ENCODE peak calls at places on chromosomes 2 and 18, in eight cellular contexts. G, H, X, E, Y, F, P and Z are unnamed samples. For H3K9me3, the result is how much of the 10 kb centered on the place peaks cover.

GRCh38 chr2:8461341-8461740 is 220.5 kb upstream of the ID2 start:
- DNase-seq in X (no peak), F (no peak), H (no peak), P (no peak), Y (no peak), G (no peak), E (no peak), Z (no peak)

GRCh38 chr2:20371656-20372055 is 21.0 kb upstream of the PUM2 start:
- DNase-seq in Y (no peak), E (no peak), P (no peak), F (no peak), H (no peak), X (no peak), G (no peak), Z (no peak)

GRCh38 chr2:3172265-3172935 is 205.2 kb downstream of the EIPR1 start:
- DNase-seq in E (no peak), F (no peak), H (peak), G (no peak), Y (no peak), P (no peak), X (peak), Z (no peak)

GRCh38 chr2:25207078-25207545 is 38.7 kb upstream of the POMC start:
- DNase-seq in G (peak), P (no peak), Y (no peak), X (no peak), E (no peak), H (no peak), F (no peak), Z (no peak)

GRCh38 chr2:156405586-156405985 is 30.6 kb upstream of the GPD2 start:
- DNase-seq in X (peak), Y (no peak), G (no peak), H (peak), E (no peak), F (no peak), P (peak), Z (no peak)

GRCh38 chr2:55718165-55719008 is 24.7 kb upstream of the PNPT1 start:
- DNase-seq in X (no peak), Y (no peak), G (peak), E (no peak), F (peak), P (peak), H (peak), Z (peak)

GRCh38 chr2:97726311-97727064 is 13.1 kb downstream of the ZAP70 start:
- DNase-seq in P (no peak), X (peak), Y (no peak), E (no peak), H (no peak), F (no peak), G (no peak), Z (no peak)

GRCh38 chr18:8314123-8314522 is 295.1 kb upstream of the RAB12 start:
- DNase-seq in E (no peak), P (no peak), F (no peak), G (no peak), H (no peak), Y (no peak), X (no peak), Z (no peak)

GRCh38 chr18:49631146-49631866 is 69.4 kb downstream of the LIPG start:
- DNase-seq in P (no peak), E (no peak), F (no peak), Y (no peak), X (peak), H (no peak), G (no peak), Z (no peak)

GRCh38 chr2:237888389-237888788 is 29.0 kb downstream of the RAMP1 start:
- DNase-seq in H (no peak), E (no peak), G (no peak), Y (no peak), X (no peak), P (no peak), F (no peak), Z (no peak)

GRCh38 chr2:65392609-65393008 is 39.8 kb downstream of the SPRED2 start:
- DNase-seq in P (no peak), Y (no peak), X (no peak), H (no peak), G (no peak), F (no peak), E (no peak), Z (no peak)

GRCh38 chr2:210517169-210517693 is 39.2 kb upstream of the CPS1 start:
- DNase-seq in H (no peak), G (no peak), X (no peak), Y (no peak), E (no peak), F (peak), P (no peak), Z (no peak)

GRCh38 chr2:119116411-119117295 is 41.9 kb downstream of the C1QL2 start:
- DNase-seq in Y (no peak), G (no peak), E (no peak), P (no peak), F (no peak), H (no peak), X (no peak), Z (no peak)

GRCh38 chr2:18589354-18589753 is at the start of gene NT5C1B:
- DNase-seq in Y (no peak), X (no peak), P (no peak), G (no peak), F (no peak), E (no peak), H (no peak), Z (no peak)

DNA sequence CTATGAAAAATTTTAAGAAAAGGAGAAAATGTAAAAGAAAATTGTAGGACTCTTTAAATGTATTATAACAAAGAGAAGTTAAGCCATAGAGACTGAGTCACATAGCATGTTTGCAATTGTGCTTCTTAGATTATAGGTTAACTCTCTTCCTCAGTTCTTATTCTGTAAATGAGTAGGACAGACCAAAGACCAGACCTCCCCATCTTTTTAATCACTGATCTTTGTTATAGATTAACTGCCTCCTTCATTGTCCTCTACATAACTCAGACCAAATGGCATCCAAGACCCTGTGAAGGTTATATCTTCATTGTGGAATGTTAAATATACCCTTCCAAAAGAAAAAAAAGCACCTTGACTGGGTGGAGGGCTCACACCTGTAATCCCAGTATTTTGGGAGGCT is 316.9 kb upstream of the LRRTM4 start:
- DNase-seq in Y (no peak), X (no peak), G (no peak), H (no peak), E (no peak), P (no peak), F (no peak), Z (no peak)
- H3K9me3 ChIP-seq in Y (under half), X (under half), G (under half), H (under half), E (under half), P (under half), F (under half), Z (under half)

GRCh38 chr18:79900610-79901570 is 50.6 kb downstream of the SLC66A2 start:
- DNase-seq in P (no peak), X (peak), Y (peak), G (no peak), H (no peak), F (no peak), E (no peak), Z (no peak)
- H3K9me3 ChIP-seq in P (under half), X (under half), Y (under half), G (under half), H (under half), F (under half), E (under half), Z (half or more)

DNA sequence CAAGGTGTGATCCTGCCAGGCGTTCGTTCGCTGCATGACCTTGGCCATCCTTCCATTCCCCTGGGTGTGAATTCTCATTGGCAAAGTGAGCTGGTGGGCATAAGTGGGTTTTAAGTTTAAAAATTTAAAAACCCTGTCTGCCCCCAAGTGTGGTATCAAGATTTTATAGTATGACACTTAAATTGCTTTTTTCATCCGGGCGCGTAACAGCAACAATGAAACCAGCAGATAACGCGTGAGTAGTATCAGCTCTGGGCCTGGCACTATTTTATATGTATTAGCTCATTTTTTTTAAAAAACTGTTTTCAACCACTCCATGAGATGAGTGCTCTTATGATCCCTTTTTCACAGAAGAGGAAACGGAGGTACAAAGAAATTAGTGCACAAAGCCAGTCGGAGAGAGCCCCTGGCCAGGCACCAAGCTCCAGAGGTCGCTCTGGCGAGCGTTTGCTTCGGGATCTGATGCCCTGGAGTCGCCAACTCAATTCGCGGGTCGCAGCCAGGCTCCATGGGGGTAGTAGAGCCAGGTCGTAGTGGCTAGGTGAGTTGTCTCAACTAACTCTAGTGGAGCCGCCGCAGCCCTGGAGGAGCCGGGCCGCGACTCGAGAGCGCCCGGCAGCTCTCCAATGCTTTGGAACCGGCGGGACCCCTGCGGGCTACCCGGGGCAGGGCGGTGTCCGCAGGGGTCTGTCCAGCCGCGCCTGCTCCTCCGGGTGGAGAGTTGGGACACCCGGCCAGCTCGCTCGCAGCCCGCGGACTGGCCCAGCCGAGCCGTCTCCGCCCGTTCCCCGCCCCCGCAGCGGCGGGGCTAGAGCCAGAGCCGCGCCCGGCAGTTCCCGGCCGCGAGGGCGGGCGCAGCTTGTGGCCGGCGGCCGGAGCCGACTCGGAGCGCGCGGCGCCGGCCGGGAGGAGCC is at the start of gene IL1R1:
- DNase-seq in F (peak), P (peak), X (peak), G (peak), H (peak), E (no peak), Y (peak), Z (no peak)
- H3K9me3 ChIP-seq in F (under half), P (under half), X (under half), G (under half), H (under half), E (under half), Y (under half), Z (under half)

GRCh38 chr2:96642564-96643350 is at the start of gene FER1L5:
- DNase-seq in E (no peak), H (no peak), F (no peak), P (peak), Y (peak), G (peak), X (no peak), Z (no peak)

GRCh38 chr2:96649342-96649741 is 6.8 kb downstream of the FER1L5 start:
- DNase-seq in Y (no peak), E (no peak), X (no peak), G (no peak), F (no peak), P (no peak), H (no peak), Z (no peak)

GRCh38 chr2:96651793-96652192 is 9.2 kb downstream of the FER1L5 start:
- DNase-seq in H (no peak), P (no peak), E (no peak), F (no peak), G (no peak), Y (no peak), X (no peak), Z (no peak)

GRCh38 chr2:96647681-96648080 is 5.1 kb downstream of the FER1L5 start:
- DNase-seq in Y (no peak), H (no peak), G (no peak), X (no peak), F (no peak), P (no peak), E (no peak), Z (no peak)

GRCh38 chr2:96648306-96648705 is 5.7 kb downstream of the FER1L5 start:
- DNase-seq in X (no peak), H (no peak), P (no peak), Y (no peak), G (no peak), F (no peak), E (no peak), Z (no peak)
- H3K9me3 ChIP-seq in X (under half), H (under half), P (under half), Y (under half), G (under half), F (under half), E (under half), Z (under half)

GRCh38 chr2:239918749-239919148 is 106.4 kb downstream of the NDUFA10 start:
- DNase-seq in Y (peak), G (peak), X (peak), E (no peak), P (no peak), H (no peak), F (peak), Z (no peak)

GRCh38 chr2:239913632-239914417 is 111.3 kb downstream of the NDUFA10 start:
- DNase-seq in E (no peak), H (no peak), F (peak), G (peak), X (peak), Y (no peak), P (no peak), Z (no peak)

GRCh38 chr2:239917128-239917956 is 107.8 kb downstream of the NDUFA10 start:
- DNase-seq in P (no peak), G (peak), X (no peak), F (peak), Y (no peak), E (no peak), H (no peak), Z (no peak)

GRCh38 chr2:239917957-239918481 is 107.1 kb downstream of the NDUFA10 start:
- DNase-seq in F (peak), X (peak), Y (no peak), P (no peak), E (no peak), H (no peak), G (peak), Z (no peak)

DNA sequence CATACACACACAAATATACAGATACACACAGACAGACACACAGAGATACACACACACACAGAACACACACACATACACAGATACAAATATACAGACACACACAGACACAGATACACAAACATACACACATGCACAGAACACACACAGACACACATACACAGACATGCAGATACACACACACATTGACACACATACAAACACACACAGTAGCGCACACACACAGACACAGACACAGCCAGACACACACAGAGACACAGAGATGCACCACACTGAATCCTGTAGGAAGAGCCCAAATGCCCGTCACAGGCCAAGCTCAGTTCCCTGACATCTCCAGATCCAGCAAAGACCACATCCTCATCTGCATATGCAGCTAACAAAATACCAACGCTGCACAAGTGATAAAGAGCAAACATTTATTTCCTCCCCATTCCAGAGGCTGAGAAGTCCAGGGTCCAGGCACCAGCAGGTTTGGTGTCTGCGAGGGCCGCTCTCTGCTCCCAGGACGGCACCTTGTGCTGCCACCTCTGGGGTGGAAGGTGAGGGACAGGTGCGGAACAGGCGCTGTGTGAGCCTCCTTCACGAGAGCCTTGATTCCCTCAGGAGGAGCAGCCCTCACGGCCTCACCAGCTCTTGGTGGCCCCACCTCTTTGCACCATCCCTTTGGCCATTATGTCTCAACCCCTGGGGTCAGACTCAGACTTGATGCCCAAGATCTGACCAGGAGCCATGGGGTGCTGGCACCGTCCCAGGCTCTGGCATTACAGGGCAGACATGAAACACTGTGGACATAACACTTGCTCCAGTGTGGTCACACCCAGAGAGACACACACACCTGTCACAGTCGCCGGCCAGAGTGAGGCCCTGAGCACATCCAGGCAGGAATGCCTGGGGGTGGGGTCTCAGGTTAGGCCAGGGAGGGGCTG is 108.7 kb downstream of the NDUFA10 start:
- DNase-seq in Y (no peak), E (no peak), P (no peak), X (peak), H (no peak), F (peak), G (peak), Z (no peak)
- H3K9me3 ChIP-seq in Y (under half), E (under half), P (under half), X (under half), H (under half), F (under half), G (under half), Z (half or more)

DNA sequence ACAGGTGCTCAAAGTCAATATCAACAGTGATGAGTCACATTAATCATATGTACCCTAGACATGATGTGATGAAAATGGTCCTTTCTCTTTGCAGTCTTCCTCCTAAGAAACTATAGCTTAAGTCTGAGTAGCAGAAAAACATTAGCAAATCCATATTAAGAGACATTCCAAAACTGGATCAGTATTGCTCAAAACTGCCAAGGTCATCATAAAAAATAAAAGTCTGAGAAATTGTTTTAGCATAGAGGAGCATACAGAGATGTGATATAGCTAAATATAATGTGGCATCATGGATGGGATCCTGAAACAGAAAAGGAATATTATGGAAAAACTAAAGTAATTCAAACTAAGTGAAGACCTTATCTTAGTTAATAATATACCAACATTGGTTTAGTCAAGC is 1316.1 kb downstream of the SUCLG1 start:
- DNase-seq in F (no peak), P (no peak), H (no peak), Y (no peak), X (no peak), G (no peak), E (no peak), Z (no peak)
- H3K9me3 ChIP-seq in F (under half), P (under half), H (under half), Y (under half), X (under half), G (under half), E (under half), Z (under half)

GRCh38 chr2:132463719-132464118 is 47.1 kb downstream of the GPR39 start:
- DNase-seq in F (no peak), X (no peak), H (peak), P (no peak), Y (no peak), E (no peak), G (no peak), Z (no peak)
- H3K9me3 ChIP-seq in F (under half), X (under half), H (half or more), P (under half), Y (under half), E (under half), G (under half), Z (under half)

DNA sequence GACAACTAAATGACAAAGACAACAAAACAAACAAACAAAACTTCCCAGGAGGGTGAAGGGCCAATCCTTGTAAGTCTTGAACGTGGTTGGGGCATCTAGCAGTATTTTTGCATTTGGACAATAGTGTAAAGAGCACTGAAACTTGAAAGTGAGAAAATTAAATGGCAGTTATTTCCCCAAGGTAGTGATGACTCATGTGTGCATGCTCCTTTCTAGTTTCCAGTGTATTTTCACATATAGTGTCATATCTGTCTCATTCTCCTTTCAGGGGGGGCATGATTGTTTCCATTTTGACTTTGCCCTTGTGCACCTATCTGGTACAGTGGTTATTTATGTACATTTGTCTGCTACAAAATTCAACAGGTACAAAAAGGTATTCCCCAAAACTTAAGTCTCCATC is 39.5 kb downstream of the CERS6 start:
- DNase-seq in P (no peak), G (no peak), X (no peak), F (no peak), H (no peak), Y (no peak), E (no peak), Z (no peak)
- H3K9me3 ChIP-seq in P (under half), G (under half), X (under half), F (under half), H (under half), Y (under half), E (under half), Z (under half)

DNA sequence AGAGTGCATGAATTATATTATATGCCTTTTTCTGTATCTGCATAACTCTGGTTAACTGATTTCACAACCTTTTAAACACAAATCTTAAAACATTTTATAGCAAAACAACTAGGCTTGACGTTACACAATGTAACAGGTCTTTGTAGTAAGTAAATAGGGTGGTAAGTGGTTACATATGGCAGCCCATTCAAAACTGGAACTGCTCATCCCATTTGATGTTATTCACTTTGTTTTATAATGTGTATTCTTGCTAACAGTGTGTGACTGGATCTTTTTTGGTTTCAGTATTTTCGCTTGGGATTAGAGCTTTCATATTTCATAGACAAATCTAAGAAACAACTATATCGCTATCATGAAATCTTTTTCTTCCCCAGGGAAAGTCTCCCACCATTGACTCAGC is 947.1 kb upstream of the SOX11 start:
- DNase-seq in H (no peak), X (no peak), Y (no peak), G (no peak), E (no peak), P (no peak), F (no peak), Z (no peak)
- H3K9me3 ChIP-seq in H (under half), X (under half), Y (under half), G (under half), E (under half), P (under half), F (under half), Z (under half)